ENCODE peak calls at places on chromosomes 2 and 18, in four cellular contexts. One of them, this sample, is unnamed.

GRCh38 chr2:8125741-8126691 is 555.8 kb upstream of the ID2 start:
- DNase-seq in ovary: peak; percentile 41
- DNase-seq in Peyer's patch: no peak
- DNase-seq in left ventricle myocardium inferior: peak; percentile 22
- DNase-seq in this sample: no peak

GRCh38 chr2:237432484-237433092 is 18.6 kb upstream of the COL6A3 start:
- DNase-seq in Peyer's patch: peak; percentile 45
- DNase-seq in left ventricle myocardium inferior: no peak
- DNase-seq in ovary: no peak
- DNase-seq in this sample: no peak

GRCh38 chr18:46051731-46052461 is 20.2 kb downstream of the PSTPIP2 start:
- DNase-seq in Peyer's patch: no peak
- DNase-seq in ovary: no peak
- DNase-seq in left ventricle myocardium inferior: no peak
- DNase-seq in this sample: no peak

GRCh38 chr2:195613922-195614321 is 43.1 kb upstream of the SLC39A10 start:
- DNase-seq in ovary: no peak
- DNase-seq in Peyer's patch: no peak
- DNase-seq in left ventricle myocardium inferior: no peak
- DNase-seq in this sample: no peak

GRCh38 chr2:236562434-236562833 is 7.2 kb upstream of the ACKR3 start:
- DNase-seq in ovary: no peak
- DNase-seq in Peyer's patch: no peak
- DNase-seq in left ventricle myocardium inferior: no peak
- DNase-seq in this sample: no peak

GRCh38 chr2:15269043-15269442 is 292.1 kb downstream of the NBAS start:
- DNase-seq in left ventricle myocardium inferior: no peak
- DNase-seq in ovary: no peak
- DNase-seq in Peyer's patch: no peak
- DNase-seq in this sample: no peak

GRCh38 chr18:25349926-25350560 is 1.9 kb downstream of the ZNF521 start:
- DNase-seq in left ventricle myocardium inferior: peak; percentile 42
- DNase-seq in Peyer's patch: no peak
- DNase-seq in ovary: peak; percentile 69
- DNase-seq in this sample: no peak

GRCh38 chr2:205814039-205814364 is 131.7 kb downstream of the NRP2 start:
- DNase-seq in Peyer's patch: no peak
- DNase-seq in ovary: no peak
- DNase-seq in left ventricle myocardium inferior: no peak
- DNase-seq in this sample: no peak

GRCh38 chr18:11811009-11811408 is 40.2 kb upstream of the CHMP1B start:
- DNase-seq in left ventricle myocardium inferior: no peak
- DNase-seq in ovary: no peak
- DNase-seq in Peyer's patch: no peak
- DNase-seq in this sample: no peak

GRCh38 chr18:74040459-74041332 is 106.9 kb downstream of the FBXO15 start:
- DNase-seq in Peyer's patch: peak; percentile 38
- DNase-seq in ovary: no peak
- DNase-seq in left ventricle myocardium inferior: no peak
- DNase-seq in this sample: no peak

GRCh38 chr18:30679285-30679930 is 363.1 kb downstream of the DSC3 start:
- DNase-seq in left ventricle myocardium inferior: no peak
- DNase-seq in Peyer's patch: no peak
- DNase-seq in ovary: no peak
- DNase-seq in this sample: no peak

GRCh38 chr2:236843061-236843460 is 242.6 kb upstream of the COPS8 start:
- DNase-seq in Peyer's patch: no peak
- DNase-seq in left ventricle myocardium inferior: no peak
- DNase-seq in ovary: no peak
- DNase-seq in this sample: no peak

GRCh38 chr2:105179469-105180372 is 61.8 kb upstream of the GPR45 start:
- DNase-seq in ovary: peak; percentile 17
- DNase-seq in Peyer's patch: no peak
- DNase-seq in left ventricle myocardium inferior: no peak
- DNase-seq in this sample: no peak

GRCh38 chr18:9987355-9987754 is 73.5 kb downstream of the VAPA start:
- DNase-seq in left ventricle myocardium inferior: peak; percentile 53
- DNase-seq in ovary: no peak
- DNase-seq in Peyer's patch: no peak
- DNase-seq in this sample: no peak

GRCh38 chr2:109131777-109132176 is 2.8 kb downstream of the SH3RF3 start:
- DNase-seq in Peyer's patch: no peak
- DNase-seq in left ventricle myocardium inferior: no peak
- DNase-seq in ovary: no peak
- DNase-seq in this sample: no peak

GRCh38 chr2:94990956-94991355 is 34.6 kb upstream of the MAL start:
- DNase-seq in left ventricle myocardium inferior: no peak
- DNase-seq in Peyer's patch: no peak
- DNase-seq in ovary: no peak
- DNase-seq in this sample: peak; percentile 26

GRCh38 chr2:60745761-60746160 is 10.3 kb upstream of the PAPOLG start:
- DNase-seq in Peyer's patch: no peak
- DNase-seq in left ventricle myocardium inferior: no peak
- DNase-seq in ovary: no peak
- DNase-seq in this sample: no peak

GRCh38 chr2:40287815-40288214 is 164.1 kb downstream of the SLC8A1 start:
- DNase-seq in left ventricle myocardium inferior: no peak
- DNase-seq in Peyer's patch: no peak
- DNase-seq in ovary: no peak
- DNase-seq in this sample: no peak

GRCh38 chr2:224523626-224524577 is 61.3 kb downstream of the CUL3 start:
- DNase-seq in Peyer's patch: no peak
- DNase-seq in ovary: no peak
- DNase-seq in left ventricle myocardium inferior: no peak
- DNase-seq in this sample: no peak

GRCh38 chr2:31965094-31965493 is 45.7 kb downstream of the MEMO1 start:
- DNase-seq in Peyer's patch: no peak
- DNase-seq in ovary: no peak
- DNase-seq in left ventricle myocardium inferior: no peak
- DNase-seq in this sample: no peak

DNA sequence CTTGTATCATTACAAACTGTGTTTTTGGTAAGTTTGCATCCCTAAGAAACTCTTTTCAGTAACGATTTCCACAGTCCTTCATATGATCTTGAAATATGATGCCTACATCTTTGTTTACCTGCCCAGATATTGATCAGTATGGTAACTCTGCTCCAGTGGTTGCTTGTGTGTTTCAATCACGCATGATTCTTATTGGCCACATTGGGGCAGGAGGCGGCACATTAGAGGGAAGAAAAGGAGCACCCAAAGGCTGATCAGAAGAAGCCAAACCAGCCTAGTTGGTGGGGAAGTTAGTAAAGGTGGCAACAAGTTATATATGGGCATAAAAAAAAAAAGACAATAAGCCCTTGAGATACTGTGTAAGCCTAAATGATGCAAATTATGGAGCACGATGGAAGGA is 158.9 kb downstream of the RHBDD1 start:
- DNase-seq in left ventricle myocardium inferior: no peak
- DNase-seq in ovary: no peak
- DNase-seq in Peyer's patch: no peak
- DNase-seq in this sample: no peak
- TF ChIP-seq CTCF in left ventricle myocardium inferior: peak; percentile 19
- TF ChIP-seq CTCF in ovary: no peak
- TF ChIP-seq CTCF in Peyer's patch: no peak
- TF ChIP-seq CTCF in this sample: no peak

DNA sequence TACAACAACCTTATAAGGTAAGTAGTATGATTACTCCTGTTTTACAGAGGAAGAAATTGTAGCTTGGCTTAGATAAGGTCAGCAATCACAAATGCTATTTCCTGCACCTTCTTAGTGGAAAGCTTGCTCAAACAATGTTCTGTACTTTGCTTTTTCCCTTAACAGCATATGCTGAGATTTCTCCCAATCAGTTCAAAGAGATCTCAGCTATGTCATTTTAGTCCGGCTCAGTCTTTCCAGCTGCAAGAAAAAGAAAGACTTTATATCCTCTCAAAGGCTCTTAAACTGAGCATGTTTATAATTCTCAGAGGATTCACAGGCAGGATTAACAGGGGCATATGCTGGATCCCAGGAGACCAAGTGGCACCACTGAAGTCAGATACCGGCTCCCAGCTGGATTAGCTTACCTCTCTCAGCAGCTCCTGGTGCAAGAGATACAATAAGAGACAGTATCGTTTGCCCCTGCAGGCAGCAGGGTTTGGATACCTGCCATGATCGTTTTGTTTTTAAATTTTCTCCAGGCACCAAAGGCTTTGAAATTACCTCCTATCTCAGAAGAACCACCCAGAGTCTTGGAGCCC is 29.5 kb downstream of the KIAA2012 start:
- DNase-seq in ovary: no peak
- DNase-seq in left ventricle myocardium inferior: no peak
- DNase-seq in Peyer's patch: no peak
- DNase-seq in this sample: no peak
- H3K4me3 ChIP-seq in ovary: no peak overlapping the region
- H3K4me3 ChIP-seq in left ventricle myocardium inferior: no peak overlapping the region
- H3K4me3 ChIP-seq in Peyer's patch: no peak overlapping the region
- H3K4me3 ChIP-seq in this sample: no peak overlapping the region

DNA sequence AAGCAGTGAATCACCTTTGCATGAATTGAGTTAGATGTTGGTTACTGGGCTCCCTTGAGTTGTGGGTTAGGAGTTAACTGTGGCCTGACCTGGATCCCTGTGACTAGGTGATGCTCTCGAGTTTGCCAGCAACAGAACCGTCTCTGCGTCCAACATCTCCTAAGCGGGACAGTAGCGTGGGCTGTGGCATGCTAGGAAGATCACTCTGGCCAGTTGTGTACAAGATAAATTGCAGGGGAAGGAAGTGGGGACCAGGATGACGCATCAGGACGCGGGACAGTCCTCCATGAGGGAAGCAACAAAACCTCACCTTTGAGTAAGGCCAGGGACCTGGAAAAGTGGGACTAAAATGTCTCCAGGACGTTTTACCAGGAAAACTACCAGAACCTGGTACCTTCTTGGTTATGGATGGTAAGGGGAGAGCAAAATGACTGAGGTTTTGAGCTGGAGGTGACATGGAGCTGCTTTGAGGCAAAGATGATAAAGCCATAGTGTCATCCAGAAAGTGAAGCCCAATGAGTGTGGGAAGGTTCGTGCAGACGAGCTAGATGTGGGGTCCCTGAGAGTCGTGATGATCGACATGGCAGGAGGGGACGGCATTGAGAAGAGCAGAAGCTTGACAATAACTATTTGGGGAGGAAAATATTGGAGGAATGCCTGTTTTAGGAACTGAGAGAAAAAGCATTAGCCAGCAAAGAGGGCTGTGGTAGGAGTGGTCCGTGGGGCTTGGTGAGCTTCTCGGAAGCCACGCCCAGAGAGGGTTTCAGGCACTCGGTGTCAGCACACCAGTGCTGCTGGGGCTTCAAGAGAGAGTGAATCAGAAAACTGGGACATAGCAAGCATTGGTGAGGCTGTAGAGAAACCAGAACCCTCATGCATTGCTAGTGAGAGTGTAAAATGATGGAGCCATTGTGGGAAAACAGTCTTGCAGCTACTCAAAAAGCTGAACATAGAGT is 95.1 kb downstream of the SMAD7 start:
- DNase-seq in Peyer's patch: no peak
- DNase-seq in ovary: no peak
- DNase-seq in left ventricle myocardium inferior: no peak
- DNase-seq in this sample: no peak
- H3K27ac ChIP-seq in Peyer's patch: no peak overlapping the region
- H3K27ac ChIP-seq in ovary: no peak overlapping the region
- H3K27ac ChIP-seq in left ventricle myocardium inferior: no peak overlapping the region
- H3K27ac ChIP-seq in this sample: no peak overlapping the region

DNA sequence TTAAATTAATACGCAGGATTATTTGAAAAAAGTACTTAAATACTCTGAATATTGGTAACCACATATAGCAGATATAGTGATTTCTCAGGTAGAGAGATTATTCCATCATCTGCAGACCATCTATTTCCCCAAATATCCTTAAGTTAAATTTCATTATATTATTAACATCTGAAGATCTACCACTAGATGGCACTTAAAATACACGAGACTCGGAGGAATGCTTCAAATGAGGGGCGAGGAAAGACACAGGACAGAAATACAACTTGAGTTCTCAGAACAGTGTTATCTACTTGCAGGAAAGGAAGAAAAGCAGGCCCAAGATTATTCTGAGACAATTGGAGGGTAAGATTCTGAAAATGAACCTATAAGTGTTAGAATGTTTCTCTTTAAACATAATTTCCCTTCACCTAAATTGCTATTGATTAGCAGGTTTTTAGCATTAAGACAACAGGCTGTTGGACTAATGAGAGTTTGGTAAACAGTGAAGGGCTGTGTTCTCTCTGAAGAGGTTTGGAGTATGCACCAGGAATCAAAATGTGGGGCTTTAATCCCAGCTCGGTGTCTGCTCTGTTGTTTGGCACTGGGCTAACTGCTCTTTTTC is 76.9 kb upstream of the GCFC2 start:
- DNase-seq in left ventricle myocardium inferior: no peak
- DNase-seq in ovary: no peak
- DNase-seq in Peyer's patch: no peak
- DNase-seq in this sample: no peak
- TF ChIP-seq CTCF in left ventricle myocardium inferior: peak; percentile 55
- TF ChIP-seq CTCF in ovary: no peak
- TF ChIP-seq CTCF in Peyer's patch: peak; percentile 33
- TF ChIP-seq CTCF in this sample: no peak

GRCh38 chr2:176158306-176158643 is 1.2 kb downstream of the HOXD3 start:
- DNase-seq in Peyer's patch: no peak
- DNase-seq in ovary: no peak
- DNase-seq in left ventricle myocardium inferior: no peak
- DNase-seq in this sample: no peak
- H3K4me3 ChIP-seq in Peyer's patch: no peak overlapping the region
- H3K4me3 ChIP-seq in ovary: peak overlapping the region; percentile 42
- H3K4me3 ChIP-seq in left ventricle myocardium inferior: peak overlapping the region; percentile 36
- H3K4me3 ChIP-seq in this sample: no peak overlapping the region